ENCODE peak calls at places on chromosomes 16 and 17, in seven cellular contexts. H is brain microvascular endothelial cell, R is dorsolateral prefrontal cortex, L is lung, Q is OCI-LY7, G is ovary, D is GM12864. V is an unnamed sample.

GRCh38 chr17:67491009-67491677 is 114.1 kb downstream of the PITPNC1 start:
- DNase-seq in H (peak), R (peak), L (peak), Q (no peak), G (peak), D (no peak), V (peak)

GRCh38 chr17:19508327-19508867 is 25.3 kb upstream of the SLC47A1 start:
- DNase-seq in H (no peak), R (no peak), L (peak), Q (peak), G (peak), D (no peak), V (no peak)

GRCh38 chr16:49940464-49941224 is 84.4 kb upstream of the CNEP1R1 start:
- DNase-seq in H (no peak), R (no peak), L (no peak), Q (no peak), G (no peak), D (no peak), V (no peak)

GRCh38 chr16:28914325-28914724 is 10.7 kb downstream of the RABEP2 start:
- DNase-seq in H (no peak), R (no peak), L (no peak), Q (no peak), G (no peak), D (no peak), V (no peak)

GRCh38 chr17:10614536-10615155 is 42.5 kb downstream of the MYH3 start:
- DNase-seq in H (peak), R (no peak), L (no peak), Q (peak), G (peak), D (no peak), V (peak)

GRCh38 chr17:79573196-79573929 is 37.5 kb downstream of the RBFOX3 start:
- DNase-seq in H (no peak), R (no peak), L (no peak), Q (no peak), G (no peak), D (no peak), V (peak)

GRCh38 chr16:31129568-31130335 is 5.8 kb downstream of the PRSS8 start:
- DNase-seq in H (no peak), R (no peak), L (peak), Q (no peak), G (peak), D (no peak), V (no peak)

GRCh38 chr16:9102379-9102778 is 10.9 kb downstream of the HAPSTR1 start:
- DNase-seq in H (peak), R (no peak), L (peak), Q (no peak), G (no peak), D (no peak), V (peak)

GRCh38 chr17:32258383-32259121 is 7.1 kb upstream of the RHBDL3 start:
- DNase-seq in H (no peak), R (no peak), L (no peak), Q (no peak), G (no peak), D (no peak), V (no peak)

GRCh38 chr17:28746611-28747045 is 2.8 kb downstream of the TRAF4 start:
- DNase-seq in H (no peak), R (peak), L (peak), Q (no peak), G (peak), D (no peak), V (no peak)

GRCh38 chr16:17104654-17105053 is 366.1 kb downstream of the XYLT1 start:
- DNase-seq in H (no peak), R (no peak), L (no peak), Q (no peak), G (no peak), D (no peak), V (no peak)

GRCh38 chr16:67677712-67678111 is 11.1 kb downstream of the C16orf86 start:
- DNase-seq in H (no peak), R (no peak), L (no peak), Q (no peak), G (no peak), D (no peak), V (no peak)

GRCh38 chr17:1727258-1727789 is 2.8 kb downstream of the WDR81 start:
- DNase-seq in H (no peak), R (no peak), L (no peak), Q (no peak), G (peak), D (no peak), V (no peak)

GRCh38 chr17:81905424-81905875 is 3.4 kb downstream of the NPB start:
- DNase-seq in H (no peak), R (no peak), L (no peak), Q (no peak), G (no peak), D (no peak), V (no peak)

GRCh38 chr17:45131616-45132301 is 556 bp downstream of the PLCD3 start:
- DNase-seq in H (no peak), R (no peak), L (no peak), Q (peak), G (peak), D (no peak), V (peak)

GRCh38 chr17:44979426-44980273 is 11.5 kb upstream of the C1QL1 start:
- DNase-seq in H (no peak), R (no peak), L (no peak), Q (no peak), G (peak), D (no peak), V (no peak)

GRCh38 chr17:75504347-75505151 is 10.8 kb downstream of the CASKIN2 start:
- DNase-seq in H (no peak), R (no peak), L (no peak), Q (peak), G (no peak), D (no peak), V (no peak)

GRCh38 chr16:77876776-77877175 is 88.4 kb downstream of the VAT1L start:
- DNase-seq in H (no peak), R (no peak), L (no peak), Q (no peak), G (no peak), D (no peak), V (no peak)

GRCh38 chr16:49928176-49928892 is 72.4 kb upstream of the ZNF423 start:
- DNase-seq in H (no peak), R (peak), L (peak), Q (no peak), G (no peak), D (no peak), V (no peak)

GRCh38 chr17:21360048-21360447 is 16.1 kb upstream of the KCNJ12 start:
- DNase-seq in H (no peak), R (no peak), L (no peak), Q (no peak), G (no peak), D (no peak), V (no peak)

GRCh38 chr17:3799181-3799627 is 1.8 kb downstream of the ITGAE start:
- DNase-seq in H (no peak), R (no peak), L (no peak), Q (no peak), G (no peak), D (no peak), V (no peak)

GRCh38 chr17:17663160-17664072 is 17.8 kb upstream of the RAI1 start:
- DNase-seq in H (peak), R (peak), L (peak), Q (peak), G (no peak), D (peak), V (peak)

GRCh38 chr17:56203430-56203829 is 50.2 kb downstream of the ANKFN1 start:
- DNase-seq in H (no peak), R (no peak), L (no peak), Q (peak), G (no peak), D (peak), V (no peak)

GRCh38 chr17:31778538-31778937 is 80.5 kb downstream of the COPRS start:
- DNase-seq in H (no peak), R (no peak), L (no peak), Q (peak), G (no peak), D (no peak), V (no peak)

GRCh38 chr16:46962629-46963028 is 10.8 kb downstream of the DNAJA2 start:
- DNase-seq in H (no peak), R (no peak), L (no peak), Q (no peak), G (no peak), D (no peak), V (no peak)

GRCh38 chr16:70735141-70735979 is 49.5 kb upstream of the MTSS2 start:
- DNase-seq in H (peak), R (no peak), L (no peak), Q (no peak), G (no peak), D (no peak), V (peak)

GRCh38 chr16:63289834-63290460 is 1253.7 kb upstream of the CDH8 start:
- DNase-seq in H (no peak), R (peak), L (no peak), Q (peak), G (no peak), D (no peak), V (peak)

GRCh38 chr16:10824111-10824893 is 5.7 kb upstream of the TVP23A start:
- DNase-seq in H (no peak), R (no peak), L (peak), Q (no peak), G (peak), D (no peak), V (no peak)

GRCh38 chr17:4576729-4577322 is 7.5 kb upstream of the SMTNL2 start:
- DNase-seq in H (no peak), R (no peak), L (no peak), Q (no peak), G (no peak), D (no peak), V (no peak)

GRCh38 chr16:18059577-18059976 is 277.0 kb downstream of the NPIPA8 start:
- DNase-seq in H (no peak), R (no peak), L (no peak), Q (no peak), G (no peak), D (no peak), V (no peak)

GRCh38 chr17:28551421-28552186 is 820 bp downstream of the UNC119 start:
- DNase-seq in H (no peak), R (no peak), L (no peak), Q (no peak), G (no peak), D (no peak), V (no peak)

GRCh38 chr17:17325228-17325627 is 22.1 kb downstream of the NT5M start:
- DNase-seq in H (no peak), R (no peak), L (no peak), Q (no peak), G (no peak), D (no peak), V (no peak)

GRCh38 chr17:10061131-10061581 is 137.2 kb downstream of the GAS7 start:
- DNase-seq in H (no peak), R (no peak), L (no peak), Q (no peak), G (no peak), D (no peak), V (peak)

GRCh38 chr17:74325743-74326379 is at the start of gene KIF19:
- DNase-seq in H (no peak), R (no peak), L (peak), Q (no peak), G (no peak), D (no peak), V (peak)

GRCh38 chr16:59635674-59636073 is 901.6 kb upstream of the GOT2 start:
- DNase-seq in H (peak), R (no peak), L (no peak), Q (no peak), G (no peak), D (no peak), V (no peak)

GRCh38 chr17:21303441-21304065 is 19.0 kb downstream of the MAP2K3 start:
- DNase-seq in H (no peak), R (peak), L (no peak), Q (no peak), G (peak), D (no peak), V (no peak)

GRCh38 chr17:15468142-15468541 is 721 bp upstream of the CDRT4 start:
- DNase-seq in H (no peak), R (no peak), L (no peak), Q (no peak), G (no peak), D (no peak), V (no peak)

GRCh38 chr16:52515068-52515671 is 31.8 kb downstream of the TOX3 start:
- DNase-seq in H (no peak), R (no peak), L (no peak), Q (no peak), G (no peak), D (no peak), V (no peak)
- TF ChIP-seq CTCF in H (no peak), R (no peak), L (no peak), Q (no peak), G (no peak), D (no peak), V (no peak)

GRCh38 chr16:85919271-85920267 is 20.6 kb downstream of the IRF8 start:
- DNase-seq in H (no peak), R (no peak), L (no peak), Q (no peak), G (no peak), D (no peak), V (no peak)
- H3K4me3 ChIP-seq in H (no peak), R (no peak), L (no peak), Q (no peak), G (no peak), D (no peak), V (no peak)

DNA sequence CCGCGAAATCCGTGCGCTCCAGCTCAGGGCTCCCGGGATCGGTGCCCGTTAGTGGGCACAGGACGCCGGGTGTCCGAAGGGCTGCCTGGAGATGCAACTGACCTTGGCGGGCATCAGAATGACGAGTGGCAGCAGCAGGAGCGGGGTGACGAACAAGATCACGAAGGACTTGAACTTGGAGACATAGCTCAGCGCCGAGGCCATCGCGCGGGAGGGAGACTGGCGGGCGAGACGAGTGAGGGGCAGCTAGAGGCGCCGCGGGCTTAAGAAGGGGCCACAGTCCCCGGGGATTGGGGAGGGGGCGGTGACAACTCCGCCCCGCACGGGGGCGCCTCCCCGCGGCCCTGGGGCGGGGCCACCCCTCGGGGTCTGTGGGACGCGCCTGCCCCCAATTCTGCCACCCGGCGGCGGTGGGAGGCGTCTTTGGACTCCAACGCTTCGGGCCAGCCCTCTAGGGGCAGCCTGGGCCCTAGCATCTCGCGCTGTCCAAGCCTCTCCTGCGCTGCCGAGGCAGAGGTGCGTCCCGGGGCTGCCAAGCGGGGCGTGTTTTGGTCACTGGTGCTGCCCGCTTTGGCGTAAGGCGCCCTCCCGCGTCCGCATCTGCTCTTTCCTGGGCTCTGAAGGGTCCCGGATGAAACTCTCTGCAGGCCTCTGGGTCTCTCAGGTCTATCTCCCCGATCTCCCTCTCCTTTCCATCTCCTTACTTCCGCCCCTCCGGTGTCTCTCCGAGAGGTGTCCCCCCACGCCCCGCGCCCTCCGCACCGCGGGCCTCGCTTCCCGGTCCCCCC is at the start of gene SLC13A5:
- DNase-seq in H (no peak), R (no peak), L (no peak), Q (no peak), G (peak), D (no peak), V (peak)
- TF ChIP-seq CTCF in H (peak), R (no peak), L (no peak), Q (no peak), G (no peak), D (peak), V (peak)

GRCh38 chr16:1531638-1531910 is 1.9 kb upstream of the TMEM204 start:
- DNase-seq in H (no peak), R (no peak), L (no peak), Q (no peak), G (no peak), D (no peak), V (no peak)
- H3K4me3 ChIP-seq in H (no peak), R (no peak), L (no peak), Q (no peak), G (no peak), D (no peak), V (no peak)

DNA sequence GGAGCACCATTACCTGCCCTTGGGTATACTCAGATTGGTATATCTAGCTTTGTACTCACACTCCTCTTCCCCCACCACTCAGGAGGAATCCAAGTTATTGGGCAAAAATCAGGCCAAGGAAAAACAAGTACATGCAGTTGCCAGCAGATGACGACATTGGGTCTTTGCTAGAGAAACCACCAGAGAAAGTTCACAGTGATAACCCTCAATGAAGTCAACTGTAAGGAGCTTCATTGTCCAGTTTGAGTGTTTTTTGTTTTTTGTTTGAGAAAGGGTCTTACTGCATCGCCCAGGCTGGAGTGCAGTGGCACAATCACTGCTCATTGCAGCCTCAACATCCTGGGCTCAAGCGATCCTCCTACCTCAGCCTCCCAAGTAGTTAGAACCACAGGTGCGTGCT is 34.6 kb upstream of the TOX3 start:
- DNase-seq in H (no peak), R (no peak), L (no peak), Q (no peak), G (no peak), D (no peak), V (no peak)
- TF ChIP-seq CTCF in H (no peak), R (no peak), L (no peak), Q (peak), G (no peak), D (peak), V (no peak)

DNA sequence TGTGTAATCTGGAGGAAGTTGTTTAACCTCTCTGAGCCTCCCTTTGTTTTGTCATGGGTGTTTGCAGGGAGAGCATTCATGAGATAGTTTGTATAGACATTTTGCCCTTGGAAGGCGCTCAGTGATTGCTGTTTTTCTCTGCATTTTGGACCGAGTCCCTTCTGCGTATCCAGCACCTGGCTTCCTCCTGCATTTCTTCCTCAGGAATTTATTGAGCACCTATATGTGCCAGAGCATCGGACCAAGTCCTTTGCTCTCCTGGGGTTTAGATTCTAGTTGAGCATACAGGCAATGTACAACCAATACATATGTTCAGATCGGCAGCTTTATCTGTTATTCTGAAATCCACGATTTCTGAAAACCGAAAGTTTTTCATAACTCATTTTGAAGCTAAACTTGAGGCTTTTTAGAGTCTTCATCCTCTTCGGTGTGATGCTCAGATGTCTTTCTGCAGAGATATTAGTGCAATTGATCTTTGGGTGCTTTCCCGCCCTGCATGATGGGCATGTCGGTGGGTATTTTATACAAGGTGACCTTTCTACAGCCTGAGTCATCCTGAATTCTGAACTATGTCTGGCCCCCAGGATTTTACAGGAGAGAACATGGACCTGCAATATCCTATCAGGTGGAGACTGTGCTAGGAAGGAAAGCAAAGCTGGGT is 4.1 kb downstream of the IL4R start:
- DNase-seq in H (no peak), R (no peak), L (no peak), Q (no peak), G (no peak), D (no peak), V (no peak)
- H3K4me3 ChIP-seq in H (no peak), R (peak), L (no peak), Q (peak), G (no peak), D (peak), V (no peak)

GRCh38 chr16:23155445-23156049 is 6.3 kb upstream of the USP31 start:
- DNase-seq in H (no peak), R (no peak), L (no peak), Q (peak), G (no peak), D (no peak), V (peak)
- TF ChIP-seq CTCF in H (peak), R (peak), L (no peak), Q (peak), G (no peak), D (peak), V (peak)

GRCh38 chr17:12973496-12974318 is 44.1 kb downstream of the ELAC2 start:
- DNase-seq in H (no peak), R (no peak), L (no peak), Q (no peak), G (peak), D (no peak), V (peak)
- H3K4me3 ChIP-seq in H (peak), R (peak), L (no peak), Q (no peak), G (peak), D (no peak), V (peak)

DNA sequence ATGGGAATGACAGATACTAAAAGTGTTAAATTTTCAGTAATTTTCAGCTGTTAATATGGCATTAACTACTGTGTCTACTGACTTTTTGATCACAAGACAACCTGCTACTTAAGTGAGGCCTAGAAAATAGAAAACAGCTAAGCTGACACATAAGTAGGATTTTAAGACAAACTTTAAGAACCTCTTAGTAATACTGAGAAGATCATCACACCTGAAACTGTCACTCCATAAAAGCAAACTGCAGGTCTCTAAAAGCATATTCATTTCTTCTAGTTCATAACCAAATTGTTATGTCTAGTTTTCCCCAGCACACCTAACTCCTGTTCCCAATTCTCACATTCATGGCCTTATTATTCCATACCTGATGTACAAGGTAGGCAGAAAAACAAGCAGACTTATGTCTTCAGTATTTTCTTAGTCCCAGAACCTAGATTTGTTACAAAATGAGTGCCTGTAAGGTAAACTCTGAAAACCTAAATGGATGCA is 8.0 kb downstream of the SRSF1 start:
- DNase-seq in H (no peak), R (no peak), L (no peak), Q (no peak), G (no peak), D (no peak), V (no peak)
- TF ChIP-seq CTCF in H (no peak), R (no peak), L (no peak), Q (no peak), G (no peak), D (no peak), V (no peak)

V was measured in cardiac fibroblast.